ENCODE peak calls at places on chromosomes 6 and 20, in eight cellular contexts. L, M, W, F, D, J, C and B are unnamed samples.
A peak's percentile ranks its signal among the peaks of the same experiment; 100 is the strongest.

GRCh38 chr6:141851063-141851462 is 281.7 kb upstream of the GJE1 start:
- DNase-seq in J (no peak), M (no peak), D (no peak), W (no peak), L (no peak), F (no peak), C (no peak), B (no peak)

GRCh38 chr6:53066059-53066406 is 829 bp downstream of the FBXO9 start:
- DNase-seq in M (no peak), L (peak; percentile 58), W (peak; percentile 46), F (no peak), D (peak; percentile 32), C (peak; percentile 40), J (no peak), B (peak; percentile 29)

GRCh38 chr20:16675165-16675564 is 54.7 kb upstream of the SNRPB2 start:
- DNase-seq in L (no peak), C (no peak), D (no peak), J (no peak), M (no peak), F (no peak), W (no peak), B (no peak)

GRCh38 chr6:44254957-44255808 is 2.1 kb downstream of the SLC35B2 start:
- DNase-seq in M (no peak), F (no peak), D (no peak), J (no peak), C (peak; percentile 20), L (no peak), W (no peak), B (no peak)

GRCh38 chr6:54198134-54198533 is 86.9 kb downstream of the MLIP start:
- DNase-seq in W (no peak), L (no peak), F (peak; percentile 33), M (no peak), D (no peak), J (no peak), C (no peak), B (no peak)

GRCh38 chr6:73739097-73739496 is 43.1 kb downstream of the CD109 start:
- DNase-seq in D (no peak), W (peak; percentile 44), L (no peak), F (peak; percentile 91), J (no peak), C (peak; percentile 26), M (peak; percentile 24), B (peak; percentile 36)

GRCh38 chr6:43727634-43728033 is 40.0 kb upstream of the MRPS18A start:
- DNase-seq in M (no peak), L (peak; percentile 4), F (no peak), W (no peak), J (no peak), C (no peak), D (no peak), B (no peak)

GRCh38 chr6:80547827-80548226 is 441.4 kb downstream of the BCKDHB start:
- DNase-seq in D (no peak), L (no peak), F (peak; percentile 78), J (peak; percentile 85), W (no peak), M (peak; percentile 74), C (no peak), B (no peak)

GRCh38 chr6:26332408-26332807 is 32.6 kb upstream of the BTN3A2 start:
- DNase-seq in J (no peak), C (no peak), W (no peak), D (no peak), M (no peak), F (no peak), L (no peak), B (no peak)

GRCh38 chr6:106974337-106974998 is at the start of gene CD24:
- DNase-seq in C (peak; percentile 51), M (no peak), F (no peak), W (peak; percentile 55), J (no peak), D (peak; percentile 9), L (no peak), B (peak; percentile 61)

GRCh38 chr6:105014954-105015353 is 58.0 kb downstream of the LIN28B start:
- DNase-seq in C (no peak), J (no peak), F (no peak), M (no peak), D (no peak), W (no peak), L (no peak), B (no peak)

GRCh38 chr6:39029156-39030011 is 19.2 kb upstream of the GLP1R start:
- DNase-seq in W (peak; percentile 76), M (no peak), F (peak; percentile 11), J (no peak), C (peak; percentile 47), D (peak; percentile 33), L (no peak), B (peak; percentile 62)

GRCh38 chr6:34305982-34306702 is 57.3 kb upstream of the SMIM29 start:
- DNase-seq in D (no peak), W (no peak), J (no peak), C (no peak), M (no peak), L (peak; percentile 57), F (peak; percentile 62), B (no peak)

GRCh38 chr6:150004101-150004782 is 21.1 kb downstream of the RAET1L start:
- DNase-seq in F (no peak), W (peak; percentile 66), M (no peak), C (no peak), L (no peak), D (peak; percentile 65), J (no peak), B (peak; percentile 77)

GRCh38 chr20:19647992-19648391 is 110.1 kb upstream of the RIN2 start:
- DNase-seq in D (no peak), M (no peak), L (no peak), J (no peak), F (no peak), C (no peak), W (no peak), B (no peak)

GRCh38 chr20:19642861-19643260 is 115.2 kb upstream of the RIN2 start:
- DNase-seq in F (no peak), L (no peak), W (no peak), M (no peak), C (no peak), D (no peak), J (no peak), B (no peak)

GRCh38 chr20:19646963-19647362 is 111.1 kb upstream of the RIN2 start:
- DNase-seq in D (no peak), M (no peak), W (no peak), F (no peak), J (no peak), C (no peak), L (no peak), B (no peak)

GRCh38 chr20:19649041-19649440 is 109.0 kb upstream of the RIN2 start:
- DNase-seq in L (no peak), M (no peak), C (no peak), W (no peak), F (no peak), D (no peak), J (no peak), B (no peak)

GRCh38 chr20:19644085-19644484 is 114.0 kb upstream of the RIN2 start:
- DNase-seq in F (no peak), D (no peak), J (no peak), M (no peak), L (no peak), C (peak; percentile 3), W (no peak), B (peak; percentile 21)
- TF ChIP-seq CTCF in F (no peak), D (no peak), J (no peak), M (no peak), L (no peak), C (no peak), W (no peak), B (no peak)

GRCh38 chr6:6105472-6106036 is 98.8 kb upstream of the NRN1 start:
- DNase-seq in W (no peak), J (no peak), L (no peak), C (no peak), F (no peak), M (no peak), D (no peak), B (no peak)
- TF ChIP-seq CTCF in W (peak; percentile 22), J (no peak), L (no peak), C (no peak), F (no peak), M (no peak), D (no peak), B (peak; percentile 37)

DNA sequence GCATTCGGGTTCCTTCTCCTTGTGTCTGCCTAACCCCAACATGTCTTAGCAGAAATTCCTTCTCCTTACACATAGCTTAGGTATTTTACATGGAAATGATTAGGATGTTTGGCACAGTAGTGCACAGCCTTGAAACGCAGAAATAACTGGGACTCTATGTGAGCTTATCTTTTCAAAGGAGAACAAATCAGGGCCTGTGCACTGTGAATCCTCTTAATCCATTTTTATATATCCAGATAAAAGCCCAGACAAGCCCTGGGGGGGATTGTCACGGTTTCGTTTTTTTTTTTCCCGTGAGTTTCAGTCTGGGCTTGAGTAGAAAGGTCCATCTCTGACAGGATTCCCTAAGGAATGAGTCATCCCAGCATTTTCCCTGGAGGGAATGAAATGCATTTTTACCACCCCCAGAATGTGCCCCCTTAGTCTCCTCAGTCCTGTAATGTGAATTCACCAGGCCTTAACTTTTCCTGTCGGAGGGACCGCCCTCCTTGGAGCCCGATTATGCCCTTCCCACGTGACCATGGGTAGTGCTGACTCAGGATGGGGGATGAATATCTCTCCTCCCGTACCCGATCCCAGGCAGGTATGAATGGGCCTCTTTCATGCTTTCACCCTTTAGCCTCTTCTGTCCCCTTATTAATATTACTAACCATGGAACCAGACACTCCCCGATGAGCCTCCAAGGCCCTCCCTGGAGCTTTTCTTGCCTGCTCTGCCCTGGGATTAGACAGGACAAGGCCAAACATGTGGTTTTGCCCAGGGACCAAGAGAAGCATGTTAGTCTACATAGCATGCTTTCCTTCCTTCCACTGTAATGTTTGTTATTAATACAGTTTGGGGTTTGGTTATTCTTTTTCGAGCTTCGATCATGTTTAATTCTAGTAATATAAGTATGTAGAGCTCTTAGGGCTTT is 23.9 kb upstream of the NAA20 start:
- DNase-seq in C (peak; percentile 95), J (peak; percentile 79), L (no peak), F (peak; percentile 91), M (peak; percentile 85), D (no peak), W (no peak), B (no peak)
- TF ChIP-seq CTCF in C (no peak), J (no peak), L (no peak), F (no peak), M (no peak), D (no peak), W (no peak), B (no peak)

GRCh38 chr20:2707353-2708072 is 14.9 kb downstream of the EBF4 start:
- DNase-seq in M (no peak), F (no peak), L (no peak), W (no peak), D (no peak), J (no peak), C (no peak), B (no peak)

GRCh38 chr20:2708665-2709064 is 16.1 kb downstream of the EBF4 start:
- DNase-seq in C (no peak), D (no peak), J (no peak), L (no peak), F (no peak), M (no peak), W (no peak), B (no peak)

GRCh38 chr20:2708073-2708415 is 15.5 kb downstream of the EBF4 start:
- DNase-seq in D (no peak), W (no peak), C (no peak), F (no peak), M (no peak), L (no peak), J (no peak), B (no peak)

GRCh38 chr20:2709205-2709981 is 16.8 kb downstream of the EBF4 start:
- DNase-seq in M (no peak), D (no peak), C (no peak), J (no peak), F (no peak), W (no peak), L (no peak), B (no peak)

GRCh38 chr20:2713285-2713684 is 20.7 kb downstream of the EBF4 start:
- DNase-seq in D (peak; percentile 24), M (no peak), J (no peak), C (no peak), L (no peak), F (no peak), W (peak; percentile 42), B (no peak)
- TF ChIP-seq CTCF in D (peak; percentile 34), M (peak; percentile 16), J (no peak), C (no peak), L (no peak), F (peak; percentile 20), W (peak; percentile 13), B (peak; percentile 41)